ENCODE peak calls at places on chromosomes 6 and 20, in four cellular contexts. One of them, this sample, is unnamed.

GRCh38 chr6:1577146-1577680 is 32.5 kb upstream of the FOXC1 start:
- DNase-seq in fibroblast of lung: no peak
- DNase-seq in lower lobe of right lung: no peak
- DNase-seq in astrocyte of the spinal cord: no peak
- DNase-seq in this sample: no peak

GRCh38 chr6:166971271-166971670 is 14.9 kb upstream of the RNASET2 start:
- DNase-seq in fibroblast of lung: no peak
- DNase-seq in astrocyte of the spinal cord: no peak
- DNase-seq in lower lobe of right lung: no peak
- DNase-seq in this sample: no peak

GRCh38 chr6:109008537-109008950 is 86.1 kb downstream of the SESN1 start:
- DNase-seq in fibroblast of lung: peak
- DNase-seq in astrocyte of the spinal cord: no peak
- DNase-seq in lower lobe of right lung: no peak
- DNase-seq in this sample: no peak

GRCh38 chr6:69424581-69424980 is 372.2 kb downstream of the LMBRD1 start:
- DNase-seq in astrocyte of the spinal cord: no peak
- DNase-seq in fibroblast of lung: no peak
- DNase-seq in lower lobe of right lung: no peak
- DNase-seq in this sample: no peak

GRCh38 chr20:31837896-31838397 is 7.5 kb downstream of the FOXS1 start:
- DNase-seq in astrocyte of the spinal cord: peak
- DNase-seq in fibroblast of lung: peak
- DNase-seq in lower lobe of right lung: no peak
- DNase-seq in this sample: peak

GRCh38 chr20:45432294-45432693 is 16.4 kb downstream of the PIGT start:
- DNase-seq in astrocyte of the spinal cord: no peak
- DNase-seq in fibroblast of lung: no peak
- DNase-seq in lower lobe of right lung: no peak
- DNase-seq in this sample: peak

GRCh38 chr6:142009647-142010046 is 123.1 kb upstream of the GJE1 start:
- DNase-seq in astrocyte of the spinal cord: peak
- DNase-seq in lower lobe of right lung: no peak
- DNase-seq in fibroblast of lung: peak
- DNase-seq in this sample: no peak

GRCh38 chr20:16761305-16761829 is 13.2 kb downstream of the OTOR start:
- DNase-seq in lower lobe of right lung: no peak
- DNase-seq in fibroblast of lung: peak
- DNase-seq in astrocyte of the spinal cord: peak
- DNase-seq in this sample: no peak

GRCh38 chr6:27674882-27675281 is 202.0 kb upstream of the ZNF184 start:
- DNase-seq in fibroblast of lung: no peak
- DNase-seq in astrocyte of the spinal cord: no peak
- DNase-seq in lower lobe of right lung: no peak
- DNase-seq in this sample: no peak

GRCh38 chr20:37521091-37521771 is at the start of gene NNAT:
- DNase-seq in lower lobe of right lung: no peak
- DNase-seq in astrocyte of the spinal cord: no peak
- DNase-seq in fibroblast of lung: no peak
- DNase-seq in this sample: peak

GRCh38 chr20:50731930-50732690 is 730 bp downstream of the PARD6B start:
- DNase-seq in lower lobe of right lung: no peak
- DNase-seq in fibroblast of lung: no peak
- DNase-seq in astrocyte of the spinal cord: no peak
- DNase-seq in this sample: peak

GRCh38 chr6:35299674-35300073 is 2.1 kb downstream of the DEF6 start:
- DNase-seq in fibroblast of lung: no peak
- DNase-seq in astrocyte of the spinal cord: no peak
- DNase-seq in lower lobe of right lung: peak
- DNase-seq in this sample: no peak

GRCh38 chr6:11229267-11230043 is 3.0 kb downstream of the NEDD9 start:
- DNase-seq in lower lobe of right lung: no peak
- DNase-seq in fibroblast of lung: peak
- DNase-seq in astrocyte of the spinal cord: peak
- DNase-seq in this sample: no peak

This sample was measured in RWPE2.